ENCODE peak calls at places on chromosome 4, in seven cellular contexts. V is GM12865; I is IMR-90; W is activated T-helper 1 cell treated with anti-CD3 and anti-CD28 coated beads, Interleukin-2, amount 50 U/mL, for 16 hours; G is HCEC 1CT; Q is WERI-Rb-1; H is dermis microvascular lymphatic vessel endothelial cell. P is an unnamed sample.

GRCh38 chr4:89316187-89316586 is 8.6 kb upstream of the GPRIN3 start:
- DNase-seq in V (no peak), I (no peak), W (no peak), G (peak; percentile 28), Q (no peak), H (no peak), P (no peak)

GRCh38 chr4:70505152-70505748 is 13.1 kb upstream of the AMTN start:
- DNase-seq in V (peak; percentile 65), I (peak; percentile 39), W (peak; percentile 20), G (peak; percentile 12), Q (peak; percentile 64), H (peak; percentile 47), P (peak; percentile 84)

GRCh38 chr4:162497564-162498167 is 333.9 kb upstream of the FSTL5 start:
- DNase-seq in V (peak; percentile 36), I (peak; percentile 42), W (no peak), G (peak; percentile 28), Q (no peak), H (peak; percentile 42), P (no peak)

GRCh38 chr4:67871867-67872266 is 11.9 kb downstream of the TMPRSS11D start:
- DNase-seq in V (peak; percentile 45), I (peak; percentile 61), W (no peak), G (peak; percentile 22), Q (no peak), H (peak; percentile 65), P (no peak)

GRCh38 chr4:24488399-24489164 is 95.8 kb downstream of the DHX15 start:
- DNase-seq in V (peak; percentile 70), I (peak; percentile 62), W (no peak), G (peak; percentile 41), Q (peak; percentile 85), H (peak; percentile 71), P (peak; percentile 92)

GRCh38 chr4:74112399-74113090 is 13.6 kb upstream of the CXCL2 start:
- DNase-seq in V (no peak), I (peak; percentile 61), W (no peak), G (no peak), Q (no peak), H (no peak), P (no peak)

GRCh38 chr4:95095352-95095974 is 337.7 kb downstream of the BMPR1B start:
- DNase-seq in V (no peak), I (peak; percentile 59), W (no peak), G (peak; percentile 45), Q (peak; percentile 20), H (peak; percentile 13), P (no peak)

GRCh38 chr4:108155373-108155772 is 13.4 kb downstream of the LEF1 start:
- DNase-seq in V (peak; percentile 69), I (peak; percentile 8), W (no peak), G (no peak), Q (no peak), H (no peak), P (no peak)

GRCh38 chr4:52869196-52869595 is 7.1 kb downstream of the RASL11B start:
- DNase-seq in V (no peak), I (peak; percentile 36), W (no peak), G (no peak), Q (peak; percentile 50), H (no peak), P (peak; percentile 88)

GRCh38 chr4:168574581-168575295 is 77.9 kb downstream of the PALLD start:
- DNase-seq in V (no peak), I (peak; percentile 57), W (no peak), G (peak; percentile 44), Q (peak; percentile 56), H (no peak), P (no peak)

GRCh38 chr4:93828332-93828829 is at the start of gene ATOH1:
- DNase-seq in V (no peak), I (no peak), W (no peak), G (no peak), Q (peak; percentile 52), H (no peak), P (peak; percentile 65)

GRCh38 chr4:121277194-121278105 is 103.4 kb downstream of the QRFPR start:
- DNase-seq in V (peak; percentile 76), I (no peak), W (no peak), G (no peak), Q (peak; percentile 58), H (peak; percentile 14), P (no peak)

GRCh38 chr4:88341227-88342192 is 37.1 kb upstream of the HERC6 start:
- DNase-seq in V (peak; percentile 10), I (peak; percentile 95), W (no peak), G (peak; percentile 88), Q (no peak), H (peak; percentile 85), P (no peak)

GRCh38 chr4:38804654-38805295 is at the start of gene TLR1:
- DNase-seq in V (peak; percentile 82), I (peak; percentile 64), W (no peak), G (peak; percentile 44), Q (no peak), H (peak; percentile 74), P (no peak)

GRCh38 chr4:128601992-128602695 is 207.4 kb upstream of the JADE1 start:
- DNase-seq in V (no peak), I (peak; percentile 31), W (no peak), G (peak; percentile 51), Q (no peak), H (peak; percentile 61), P (no peak)

GRCh38 chr4:150072906-150073714 is 5.1 kb upstream of the DCLK2 start:
- DNase-seq in V (no peak), I (peak; percentile 97), W (no peak), G (peak; percentile 62), Q (no peak), H (peak; percentile 28), P (no peak)

GRCh38 chr4:108535757-108536156 is 84.6 kb upstream of the RPL34 start:
- DNase-seq in V (no peak), I (no peak), W (no peak), G (no peak), Q (no peak), H (peak; percentile 54), P (no peak)

GRCh38 chr4:129167640-129168260 is 71.8 kb downstream of the C4orf33 start:
- DNase-seq in V (no peak), I (peak; percentile 2), W (no peak), G (no peak), Q (no peak), H (peak; percentile 31), P (no peak)

GRCh38 chr4:2042947-2043395 is 16.2 kb upstream of the NAT8L start:
- DNase-seq in V (no peak), I (no peak), W (no peak), G (no peak), Q (no peak), H (no peak), P (no peak)

GRCh38 chr4:17324431-17324830 is 187.5 kb downstream of the QDPR start:
- DNase-seq in V (peak; percentile 70), I (peak; percentile 77), W (no peak), G (peak; percentile 39), Q (peak; percentile 36), H (peak; percentile 76), P (peak; percentile 19)

GRCh38 chr4:18075823-18076433 is 54.4 kb upstream of the LCORL start:
- DNase-seq in V (peak; percentile 67), I (peak; percentile 12), W (no peak), G (no peak), Q (peak; percentile 63), H (peak; percentile 70), P (no peak)

GRCh38 chr4:184287697-184288255 is 70.1 kb upstream of the ENPP6 start:
- DNase-seq in V (peak; percentile 62), I (peak; percentile 68), W (no peak), G (no peak), Q (peak; percentile 42), H (peak; percentile 41), P (no peak)

GRCh38 chr4:78432896-78433295 is 118.7 kb upstream of the ANXA3 start:
- DNase-seq in V (no peak), I (peak; percentile 1), W (no peak), G (peak; percentile 31), Q (no peak), H (no peak), P (no peak)

GRCh38 chr4:2907706-2908293 is 55.4 kb downstream of the NOP14 start:
- DNase-seq in V (no peak), I (no peak), W (no peak), G (no peak), Q (no peak), H (no peak), P (no peak)

GRCh38 chr4:78766026-78766425 is 10.1 kb upstream of the BMP2K start:
- DNase-seq in V (no peak), I (peak; percentile 87), W (no peak), G (peak; percentile 37), Q (no peak), H (no peak), P (no peak)

GRCh38 chr4:141702472-141703182 is 66.2 kb downstream of the IL15 start:
- DNase-seq in V (peak; percentile 39), I (peak; percentile 49), W (no peak), G (no peak), Q (no peak), H (peak; percentile 29), P (no peak)

GRCh38 chr4:175850240-175850639 is 38.2 kb upstream of the GPM6A start:
- DNase-seq in V (no peak), I (no peak), W (no peak), G (no peak), Q (no peak), H (no peak), P (no peak)

GRCh38 chr4:6693274-6694176 is at the start of gene S100P:
- DNase-seq in V (no peak), I (no peak), W (no peak), G (no peak), Q (no peak), H (no peak), P (no peak)

GRCh38 chr4:155094421-155094820 is 114.0 kb upstream of the NPY2R start:
- DNase-seq in V (no peak), I (no peak), W (no peak), G (peak; percentile 43), Q (no peak), H (no peak), P (no peak)

P was measured in glutamatergic neuron.